ENCODE peak calls at places on chromosome 20, in six cellular contexts. D is fibroblast of mammary gland, P is glutamatergic neuron, A is cardiac muscle cell, O is foreskin fibroblast, S is neural crest cell. E is an unnamed sample.

GRCh38 chr20:58515240-58516212 is at the start of gene APCDD1L:
- DNase-seq in S (no peak), D (peak; percentile 69), O (peak; percentile 30), P (no peak), A (peak; percentile 20), E (peak; percentile 37)

GRCh38 chr20:51864967-51865366 is 62.6 kb upstream of the SALL4 start:
- DNase-seq in A (no peak), O (no peak), P (no peak), S (no peak), D (no peak), E (no peak)

GRCh38 chr20:18712877-18713276 is 100.7 kb upstream of the SCP2D1 start:
- DNase-seq in D (no peak), A (no peak), O (no peak), P (peak; percentile 48), S (no peak), E (no peak)

GRCh38 chr20:36496707-36497669 is 44.3 kb upstream of the MYL9 start:
- DNase-seq in S (no peak), A (no peak), O (no peak), P (no peak), D (no peak), E (no peak)

GRCh38 chr20:64107736-64108457 is 532 bp upstream of the NPBWR2 start:
- DNase-seq in D (no peak), A (no peak), S (no peak), P (peak; percentile 17), O (no peak), E (no peak)

GRCh38 chr20:22762576-22763256 is 178.3 kb upstream of the FOXA2 start:
- DNase-seq in O (no peak), A (no peak), D (no peak), P (no peak), S (no peak), E (no peak)

GRCh38 chr20:16404171-16404570 is 169.1 kb downstream of the KIF16B start:
- DNase-seq in A (no peak), P (no peak), O (no peak), S (no peak), D (no peak), E (no peak)

GRCh38 chr20:5080384-5080877 is 39.3 kb downstream of the PCNA start:
- DNase-seq in A (peak; percentile 82), S (no peak), D (peak; percentile 69), P (no peak), O (peak; percentile 30), E (peak; percentile 37)

GRCh38 chr20:62782149-62782892 is 14.0 kb upstream of the MRGBP start:
- DNase-seq in O (no peak), P (no peak), A (no peak), D (no peak), S (no peak), E (no peak)
- TF ChIP-seq CTCF in O (no peak), P (no peak), A (peak; percentile 37), D (peak; percentile 28), S (no peak), E (no peak)

DNA sequence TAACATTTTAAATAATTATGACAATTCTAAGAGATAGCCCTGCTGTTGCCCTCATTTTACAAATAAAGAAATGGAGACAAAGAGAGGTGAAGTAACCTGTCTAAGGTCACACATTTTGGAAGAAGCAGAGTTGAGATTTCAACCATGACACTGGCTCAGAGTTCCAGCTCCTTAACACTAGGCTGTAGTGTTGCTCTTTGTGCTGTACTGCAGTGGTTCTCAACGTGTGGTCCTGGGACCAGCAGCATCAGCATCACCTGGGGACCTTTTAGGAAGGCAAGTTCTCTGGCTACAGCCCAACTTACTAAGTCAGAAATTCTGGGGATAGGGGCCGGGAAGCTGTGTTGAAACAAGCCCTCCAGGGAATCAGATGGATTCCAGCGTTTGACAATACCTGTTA is 62.4 kb upstream of the FERMT1 start:
- DNase-seq in D (no peak), O (no peak), S (no peak), P (no peak), A (peak; percentile 14), E (no peak)
- TF ChIP-seq CTCF in D (no peak), O (no peak), S (peak; percentile 28), P (no peak), A (peak; percentile 23), E (no peak)

GRCh38 chr20:2210646-2211556 is 84.9 kb upstream of the TGM3 start:
- DNase-seq in P (no peak), S (no peak), A (peak; percentile 89), O (peak; percentile 85), D (peak; percentile 95), E (peak; percentile 84)
- TF ChIP-seq CTCF in P (no peak), S (no peak), A (no peak), O (peak; percentile 5), D (peak; percentile 26), E (peak; percentile 60)

GRCh38 chr20:3173582-3174441 is 463 bp upstream of the LZTS3 start:
- DNase-seq in A (peak; percentile 83), O (peak; percentile 73), S (peak; percentile 94), P (peak; percentile 98), D (peak; percentile 59), E (peak; percentile 45)
- TF ChIP-seq CTCF in A (peak; percentile 23), O (no peak), S (peak; percentile 45), P (no peak), D (no peak), E (peak; percentile 43)

DNA sequence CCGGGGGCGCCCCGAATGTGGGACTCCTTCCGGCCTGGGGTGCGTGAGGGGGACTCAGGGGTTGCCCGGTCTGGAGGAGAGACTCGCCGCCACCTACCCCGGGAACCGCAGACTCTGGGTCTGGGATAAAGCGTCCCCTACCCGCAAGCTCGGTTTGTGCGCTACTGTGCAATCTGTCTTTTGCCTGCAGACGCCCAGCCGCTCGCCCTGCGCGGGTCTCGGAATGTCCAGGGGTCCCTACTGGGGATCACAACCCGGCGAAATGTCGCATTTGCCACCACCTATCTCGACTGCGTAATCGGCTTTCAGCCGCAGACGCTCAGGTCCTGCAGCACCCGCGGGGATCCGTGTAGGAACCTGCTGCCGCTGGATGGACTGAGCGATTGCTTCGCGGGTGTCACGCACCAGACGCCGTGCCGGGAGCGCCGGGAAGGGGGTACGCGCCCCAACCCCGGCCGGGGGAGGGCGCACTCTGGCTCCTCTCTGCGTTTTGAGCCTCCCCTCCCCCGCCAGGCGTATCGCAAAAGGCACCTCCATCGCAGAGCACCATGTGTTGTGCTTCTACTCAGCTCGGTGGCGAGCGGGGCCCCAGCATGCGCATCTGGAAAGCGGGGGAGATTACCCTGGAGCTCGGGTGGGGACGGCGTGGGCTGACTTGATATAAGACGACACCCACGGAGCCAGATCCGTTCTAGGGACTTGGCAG is 824 bp upstream of the PTPRA start:
- DNase-seq in O (peak; percentile 59), S (peak; percentile 45), P (peak; percentile 72), D (peak; percentile 54), A (peak; percentile 60), E (peak; percentile 30)
- TF ChIP-seq CTCF in O (peak; percentile 29), S (peak; percentile 36), P (peak; percentile 36), D (peak; percentile 10), A (peak; percentile 34), E (peak; percentile 69)

GRCh38 chr20:7275628-7276237 is 508.2 kb downstream of the BMP2 start:
- DNase-seq in A (no peak), O (no peak), D (no peak), S (no peak), P (no peak), E (no peak)

GRCh38 chr20:7269452-7269851 is 502.0 kb downstream of the BMP2 start:
- DNase-seq in O (no peak), S (no peak), P (no peak), A (no peak), D (no peak), E (no peak)

GRCh38 chr20:7274870-7275269 is 507.4 kb downstream of the BMP2 start:
- DNase-seq in S (no peak), A (no peak), O (no peak), P (no peak), D (no peak), E (no peak)

DNA sequence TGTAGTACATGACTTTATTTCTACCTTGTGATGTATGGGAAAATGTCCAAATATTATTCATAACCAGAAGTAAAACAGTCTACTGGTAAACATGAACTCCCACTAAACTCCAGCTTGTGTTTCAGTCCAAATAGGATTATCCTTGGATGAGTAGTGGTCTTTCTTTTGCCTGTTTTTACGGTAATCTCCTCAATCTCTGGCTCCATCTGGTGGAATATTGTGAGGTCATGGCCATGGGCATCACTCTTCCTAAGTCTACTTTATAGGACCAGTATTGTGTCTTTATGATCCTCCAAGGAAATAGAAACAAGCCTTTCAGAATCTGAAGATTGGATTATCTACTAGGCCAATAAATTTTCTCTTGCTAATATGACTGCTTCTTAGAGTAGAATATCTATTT is 505.0 kb downstream of the BMP2 start:
- DNase-seq in A (no peak), D (no peak), O (no peak), S (no peak), P (no peak), E (no peak)
- TF ChIP-seq CTCF in A (peak; percentile 11), D (peak; percentile 17), O (no peak), S (peak; percentile 41), P (peak; percentile 15), E (no peak)

DNA sequence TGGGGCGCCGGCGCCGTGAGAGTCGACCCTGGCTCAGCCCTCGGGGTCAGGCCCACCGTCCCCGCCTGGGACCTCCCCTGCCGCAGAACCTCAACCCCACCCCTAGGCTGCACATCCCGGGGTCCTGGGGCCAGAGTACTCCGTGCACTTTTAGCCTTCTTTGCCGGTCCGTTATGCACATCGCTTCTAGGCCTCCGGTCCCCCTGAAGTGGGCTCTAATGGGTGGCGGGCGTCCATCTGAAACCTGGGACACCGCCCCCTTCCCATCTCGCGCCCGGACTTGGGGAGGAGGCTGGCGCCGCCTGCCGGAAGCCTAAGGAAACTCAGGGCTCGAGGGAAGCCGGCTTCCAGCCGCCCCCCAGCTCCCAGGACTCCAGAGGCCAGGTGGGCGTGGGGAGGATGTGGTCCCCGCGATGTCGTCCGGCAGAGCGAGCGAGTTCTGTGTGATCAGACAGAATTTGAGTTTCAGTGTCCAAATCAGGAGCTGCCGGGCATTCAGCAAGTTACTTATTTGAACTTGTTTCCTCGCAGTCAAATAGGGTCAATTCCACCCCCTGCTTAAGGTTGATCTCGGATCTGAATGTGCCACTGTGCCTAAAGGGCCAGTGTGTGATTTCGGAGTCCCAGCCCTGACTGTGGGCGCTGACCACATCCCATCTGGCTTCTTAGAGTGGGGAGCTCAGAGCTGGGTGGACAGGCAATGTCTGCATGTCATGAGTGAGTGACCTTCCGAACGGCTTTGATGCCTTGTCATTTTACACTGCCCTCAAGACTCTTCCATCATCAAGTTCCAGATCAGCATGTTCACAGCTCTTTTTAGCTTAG is 47.6 kb downstream of the CPXM1 start:
- DNase-seq in A (peak; percentile 57), S (peak; percentile 53), D (peak; percentile 47), O (peak; percentile 21), P (peak; percentile 74), E (no peak)
- TF ChIP-seq CTCF in A (peak; percentile 89), S (peak; percentile 73), D (peak; percentile 70), O (peak; percentile 84), P (peak; percentile 90), E (peak; percentile 79)